ENCODE peak calls at places on chromosomes 13 and 19, in eight cellular contexts. C is HL-60, P is Calu3, H is GM23338, B is OCI-LY7, D is HFFc6, X is AG10803, L is left lung. I is an unnamed sample.

GRCh38 chr13:35478384-35479222 is 2.1 kb upstream of the MAB21L1 start:
- DNase-seq in C (no peak), P (no peak), H (peak; percentile 65), B (no peak), D (no peak), X (no peak), L (peak; percentile 63), I (no peak)

GRCh38 chr19:44653977-44654784 is 10.5 kb downstream of the PVR start:
- DNase-seq in C (peak; percentile 46), P (peak; percentile 91), H (peak; percentile 82), B (peak; percentile 88), D (no peak), X (peak; percentile 63), L (peak; percentile 92), I (peak; percentile 80)

GRCh38 chr13:22235285-22235949 is 564.5 kb downstream of the FGF9 start:
- DNase-seq in C (no peak), P (peak; percentile 48), H (peak; percentile 27), B (no peak), D (no peak), X (no peak), L (no peak), I (no peak)

GRCh38 chr19:38049105-38049649 is 142.2 kb downstream of the SIPA1L3 start:
- DNase-seq in C (peak; percentile 18), P (no peak), H (no peak), B (peak; percentile 79), D (peak; percentile 57), X (peak; percentile 57), L (peak; percentile 41), I (no peak)

GRCh38 chr13:64723735-64724134 is 2506.4 kb downstream of the PCDH9 start:
- DNase-seq in C (no peak), P (no peak), H (peak; percentile 15), B (no peak), D (peak; percentile 95), X (peak; percentile 92), L (no peak), I (no peak)

GRCh38 chr19:19602136-19602712 is 16.3 kb downstream of the PBX4 start:
- DNase-seq in C (no peak), P (no peak), H (no peak), B (no peak), D (no peak), X (no peak), L (peak; percentile 35), I (no peak)

GRCh38 chr19:875265-875879 is 15.9 kb downstream of the CFD start:
- DNase-seq in C (no peak), P (no peak), H (no peak), B (no peak), D (no peak), X (no peak), L (no peak), I (no peak)

GRCh38 chr13:68380041-68380973 is 1150.2 kb upstream of the PCDH9 start:
- DNase-seq in C (no peak), P (no peak), H (no peak), B (no peak), D (no peak), X (no peak), L (no peak), I (no peak)

GRCh38 chr19:2503521-2504109 is 27.7 kb downstream of the GADD45B start:
- DNase-seq in C (no peak), P (peak; percentile 65), H (no peak), B (no peak), D (peak; percentile 68), X (peak; percentile 88), L (no peak), I (no peak)

GRCh38 chr19:18333680-18334079 is 6.7 kb upstream of the PGPEP1 start:
- DNase-seq in C (no peak), P (no peak), H (no peak), B (no peak), D (no peak), X (no peak), L (no peak), I (no peak)

GRCh38 chr13:57740719-57741118 is 109.2 kb downstream of the PCDH17 start:
- DNase-seq in C (no peak), P (no peak), H (no peak), B (no peak), D (no peak), X (no peak), L (no peak), I (no peak)

GRCh38 chr13:109875746-109876145 is 89.4 kb upstream of the IRS2 start:
- DNase-seq in C (no peak), P (no peak), H (no peak), B (no peak), D (no peak), X (no peak), L (no peak), I (no peak)

GRCh38 chr19:42831221-42832019 is 48.1 kb downstream of the PSG1 start:
- DNase-seq in C (no peak), P (peak; percentile 72), H (no peak), B (no peak), D (no peak), X (no peak), L (no peak), I (no peak)

GRCh38 chr19:42386974-42387707 is 3.0 kb downstream of the CNFN start:
- DNase-seq in C (peak; percentile 49), P (peak; percentile 88), H (peak; percentile 93), B (peak; percentile 77), D (peak; percentile 49), X (peak; percentile 40), L (peak; percentile 91), I (peak; percentile 62)

GRCh38 chr19:3276341-3276799 is 51.9 kb downstream of the CELF5 start:
- DNase-seq in C (no peak), P (peak; percentile 54), H (peak; percentile 95), B (peak; percentile 74), D (no peak), X (no peak), L (no peak), I (peak; percentile 17)

GRCh38 chr13:105471683-105472082 is 1063.8 kb downstream of the EFNB2 start:
- DNase-seq in C (no peak), P (no peak), H (no peak), B (no peak), D (no peak), X (peak; percentile 15), L (no peak), I (no peak)

DNA sequence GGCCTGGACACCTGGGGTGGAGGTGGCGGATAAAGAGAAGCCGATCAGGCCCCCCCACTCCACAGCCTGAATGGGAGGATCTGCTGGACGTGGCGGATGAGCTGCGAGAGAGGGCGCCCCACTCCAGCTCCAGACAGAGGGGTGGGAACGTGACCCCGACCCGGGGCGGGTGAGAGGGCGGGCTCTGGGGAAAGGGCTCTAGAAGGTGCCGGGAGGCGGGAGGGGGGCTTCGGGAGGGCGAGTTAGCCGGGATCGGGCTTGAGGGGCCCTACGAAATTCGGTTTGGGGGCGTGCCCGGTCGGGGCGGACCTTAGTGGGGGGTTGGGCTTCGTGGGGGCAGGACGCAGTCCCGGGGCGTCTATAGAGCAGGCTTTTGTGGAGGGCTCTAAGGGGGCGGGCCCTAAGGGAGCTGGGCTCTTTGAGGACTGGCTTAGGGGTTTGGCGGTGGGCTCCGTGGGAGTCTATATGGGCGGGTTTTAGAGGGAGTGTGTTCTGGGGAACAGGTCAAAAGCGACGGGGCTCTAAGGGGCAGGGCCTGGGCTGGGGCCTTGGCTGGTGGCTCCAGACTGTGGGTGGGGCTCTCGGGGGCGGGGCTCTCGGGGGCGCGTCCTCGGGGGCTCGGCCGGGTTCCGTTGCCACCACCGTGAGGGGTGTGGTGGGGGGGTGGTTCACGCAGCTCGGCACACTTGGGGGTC is 4.1 kb upstream of the NANOS3 start:
- DNase-seq in C (no peak), P (no peak), H (peak; percentile 95), B (no peak), D (no peak), X (no peak), L (peak; percentile 83), I (peak; percentile 36)
- TF ChIP-seq CTCF in C (no peak), P (no peak), H (no peak), B (peak; percentile 55), D (peak; percentile 17), X (peak; percentile 18), L (no peak), I (no peak)

DNA sequence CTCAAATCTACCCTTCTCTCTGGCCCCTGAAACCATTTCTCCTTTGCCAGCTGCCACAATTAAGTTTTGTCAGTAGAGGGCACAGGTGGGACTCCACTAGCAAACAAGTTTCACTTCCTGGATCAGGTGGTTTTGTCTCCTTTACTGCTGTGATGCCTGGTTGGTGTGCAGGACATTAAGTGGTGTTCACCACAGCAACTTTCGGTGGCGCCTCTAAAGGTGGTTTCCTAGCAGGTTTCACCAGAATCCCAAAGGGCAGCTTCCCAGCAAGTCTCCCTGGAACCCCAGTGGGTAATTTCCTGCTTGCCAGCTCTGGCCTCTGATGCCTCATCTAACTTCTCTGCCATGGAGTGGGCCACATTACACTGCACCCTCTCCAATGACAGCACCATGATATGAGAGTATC is 16.6 kb downstream of the MED4 start:
- DNase-seq in C (no peak), P (peak; percentile 14), H (peak; percentile 20), B (peak; percentile 83), D (no peak), X (no peak), L (no peak), I (no peak)
- TF ChIP-seq CTCF in C (peak; percentile 15), P (no peak), H (peak; percentile 25), B (peak; percentile 83), D (no peak), X (no peak), L (peak; percentile 11), I (no peak)

GRCh38 chr13:99366075-99366987 is 59.1 kb upstream of the GPR183 start:
- DNase-seq in C (no peak), P (no peak), H (no peak), B (no peak), D (no peak), X (no peak), L (no peak), I (no peak)

GRCh38 chr13:99363949-99364348 is 56.8 kb upstream of the GPR183 start:
- DNase-seq in C (no peak), P (no peak), H (no peak), B (no peak), D (no peak), X (no peak), L (no peak), I (no peak)

GRCh38 chr13:99367106-99367616 is 60.0 kb upstream of the GPR183 start:
- DNase-seq in C (no peak), P (no peak), H (no peak), B (no peak), D (no peak), X (no peak), L (no peak), I (no peak)

GRCh38 chr13:99370476-99371272 is 63.5 kb upstream of the GPR183 start:
- DNase-seq in C (no peak), P (no peak), H (no peak), B (no peak), D (no peak), X (no peak), L (no peak), I (no peak)

GRCh38 chr13:99367663-99368448 is 60.7 kb upstream of the GPR183 start:
- DNase-seq in C (no peak), P (no peak), H (peak; percentile 70), B (no peak), D (no peak), X (no peak), L (no peak), I (no peak)
- TF ChIP-seq CTCF in C (no peak), P (no peak), H (peak; percentile 85), B (no peak), D (peak; percentile 30), X (no peak), L (no peak), I (no peak)

DNA sequence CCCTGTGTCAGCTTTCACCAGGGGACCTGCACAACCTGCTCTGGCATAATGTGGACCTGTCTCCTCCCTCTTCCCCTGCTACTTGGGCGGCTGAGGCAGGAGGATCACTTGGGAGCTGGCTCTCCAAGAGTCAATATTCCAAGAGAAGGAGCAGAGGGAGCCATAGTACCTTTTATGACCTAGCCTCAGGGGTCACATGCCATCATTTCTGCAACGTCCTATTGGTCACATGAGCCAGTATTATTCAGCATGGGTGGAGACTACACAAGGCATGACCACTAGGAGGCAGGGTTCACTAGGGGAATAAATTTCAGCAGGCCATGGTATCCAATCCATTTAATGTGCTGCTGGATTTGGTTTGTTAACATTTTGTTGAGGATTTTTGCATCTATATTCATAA is 12.0 kb upstream of the SHFL start:
- DNase-seq in C (no peak), P (peak; percentile 22), H (peak; percentile 68), B (peak; percentile 58), D (peak; percentile 40), X (no peak), L (no peak), I (no peak)
- TF ChIP-seq CTCF in C (peak; percentile 40), P (peak; percentile 19), H (peak; percentile 53), B (peak; percentile 72), D (peak; percentile 77), X (no peak), L (no peak), I (no peak)